ENCODE peak calls at places on chromosome 12, in ten cellular contexts. Y is activated CD8-positive, alpha-beta memory T cell treated with anti-CD3 and anti-CD28 coated beads for 1 hour; Q is activated T-helper 1 cell treated with anti-CD3 and anti-CD28 coated beads, Interleukin-2, amount 50 U/mL, for 16 hours; M is activated T-helper 9 cell treated with anti-CD3 and anti-CD28 coated beads, Interleukin-2, amount 50 U/mL, for 16 hours; X is effector CD8-positive, alpha-beta T cell; R is T-helper 2 cell; W is iPS-NIHi11; L is HuH-7; N is NCI-H510A; O is RWPE2. E is an unnamed sample.

GRCh38 chr12:96989916-96990315 is 82.9 kb downstream of the NEDD1 start:
- DNase-seq in N (no peak), X (no peak), W (peak), Q (no peak), R (no peak), Y (no peak), M (no peak), O (no peak), L (peak), E (no peak)

GRCh38 chr12:2393996-2394395 is 341.2 kb downstream of the CACNA1C start:
- DNase-seq in Q (no peak), N (no peak), O (peak), Y (no peak), L (no peak), M (no peak), R (no peak), W (no peak), X (no peak), E (no peak)

GRCh38 chr12:56462565-56462964 is 5.8 kb upstream of the SPRYD4 start:
- DNase-seq in O (no peak), Y (no peak), N (no peak), R (no peak), L (no peak), Q (no peak), W (peak), M (no peak), X (no peak), E (no peak)

GRCh38 chr12:123937707-123938600 is 34.7 kb downstream of the CCDC92 start:
- DNase-seq in L (no peak), Q (no peak), R (no peak), M (peak), W (no peak), N (no peak), O (no peak), X (peak), Y (no peak), E (peak)

GRCh38 chr12:132827763-132828703 is 636 bp downstream of the GOLGA3 start:
- DNase-seq in Q (no peak), M (no peak), N (no peak), R (peak), O (no peak), X (no peak), W (no peak), L (peak), Y (no peak), E (peak)

GRCh38 chr12:78386871-78387270 is 477.7 kb upstream of the SYT1 start:
- DNase-seq in X (no peak), O (no peak), N (no peak), R (no peak), M (no peak), Q (no peak), Y (no peak), L (no peak), W (no peak), E (no peak)

GRCh38 chr12:8687846-8688601 is 9.8 kb upstream of the RIMKLB start:
- DNase-seq in L (no peak), Y (no peak), N (peak), R (no peak), Q (no peak), M (no peak), O (no peak), X (no peak), W (peak), E (no peak)

GRCh38 chr12:4393211-4393610 is 13.7 kb upstream of the FGF23 start:
- DNase-seq in X (no peak), Q (no peak), N (no peak), W (no peak), R (no peak), L (no peak), Y (no peak), O (no peak), M (no peak), E (no peak)

GRCh38 chr12:43696154-43696553 is 62.4 kb downstream of the PUS7L start:
- DNase-seq in R (no peak), W (no peak), N (no peak), L (no peak), Q (no peak), X (no peak), Y (no peak), M (no peak), O (no peak), E (no peak)

GRCh38 chr12:108589840-108590229 is 8.0 kb downstream of the TMEM119 start:
- DNase-seq in R (no peak), Y (no peak), X (no peak), N (no peak), W (no peak), M (no peak), L (no peak), Q (no peak), O (no peak), E (no peak)

GRCh38 chr12:14514154-14514842 is 53.4 kb downstream of the PLBD1 start:
- DNase-seq in M (no peak), N (peak), R (no peak), Y (no peak), W (peak), X (no peak), O (no peak), L (no peak), Q (no peak), E (no peak)

GRCh38 chr12:113825705-113826104 is 140.4 kb downstream of the RBM19 start:
- DNase-seq in Q (no peak), W (peak), M (no peak), R (no peak), Y (no peak), N (no peak), L (no peak), O (no peak), X (no peak), E (no peak)

GRCh38 chr12:75361408-75361807 is 26.9 kb downstream of the GLIPR1L1 start:
- DNase-seq in L (no peak), Q (no peak), M (no peak), W (no peak), O (no peak), N (no peak), Y (no peak), R (no peak), X (no peak), E (no peak)

GRCh38 chr12:87848248-87848868 is 180.8 kb downstream of the C12orf50 start:
- DNase-seq in Y (no peak), L (peak), W (peak), M (no peak), N (no peak), O (no peak), Q (no peak), X (no peak), R (no peak), E (no peak)

GRCh38 chr12:53048033-53048779 is 1.7 kb upstream of the TNS2 start:
- DNase-seq in X (no peak), Q (no peak), L (peak), N (peak), M (no peak), R (no peak), W (no peak), Y (no peak), O (peak), E (no peak)

GRCh38 chr12:50637870-50638481 is 125.9 kb upstream of the ATF1 start:
- DNase-seq in Q (no peak), Y (no peak), L (peak), M (no peak), R (no peak), N (no peak), W (peak), O (no peak), X (no peak), E (no peak)

GRCh38 chr12:104573-105081 is 38.1 kb downstream of the IQSEC3 start:
- DNase-seq in O (no peak), Y (no peak), L (peak), X (no peak), R (no peak), N (peak), W (no peak), M (no peak), Q (no peak), E (no peak)

GRCh38 chr12:54017845-54018607 is 9.2 kb downstream of the HOXC8 start:
- DNase-seq in N (peak), O (no peak), M (peak), R (peak), Y (peak), L (peak), X (peak), W (peak), Q (peak), E (peak)

GRCh38 chr12:41576925-41577324 is 388.8 kb downstream of the PDZRN4 start:
- DNase-seq in N (no peak), W (peak), M (no peak), Q (no peak), R (no peak), X (no peak), Y (no peak), L (no peak), O (no peak), E (no peak)